ENCODE peak calls at places on chromosomes 5 and 9, in ten cellular contexts. N, U, R, E, Y, Z, J, G, T and D are unnamed samples.

GRCh38 chr9:108108802-108109448 is 619.4 kb upstream of the KLF4 start:
- DNase-seq in N (no peak), U (no peak), R (no peak), E (peak; percentile 76), Y (no peak), Z (no peak), J (no peak), G (no peak), T (no peak), D (peak; percentile 38)

GRCh38 chr9:26033346-26033745 is 355.1 kb upstream of the TUSC1 start:
- DNase-seq in N (no peak), U (no peak), R (no peak), E (peak; percentile 57), Y (no peak), Z (no peak), J (no peak), G (no peak), T (no peak), D (no peak)

GRCh38 chr9:78004478-78005229 is 27.0 kb downstream of the GNAQ start:
- DNase-seq in N (no peak), U (no peak), R (no peak), E (no peak), Y (no peak), Z (no peak), J (no peak), G (no peak), T (no peak), D (peak; percentile 74)

GRCh38 chr5:16935271-16936149 is 578 bp downstream of the MYO10 start:
- DNase-seq in N (peak; percentile 59), U (peak; percentile 90), R (peak; percentile 49), E (peak; percentile 47), Y (peak; percentile 69), Z (peak; percentile 39), J (peak; percentile 63), G (peak; percentile 81), T (no peak), D (peak; percentile 64)

GRCh38 chr5:101062902-101063301 is 159.8 kb upstream of the ST8SIA4 start:
- DNase-seq in N (no peak), U (no peak), R (no peak), E (no peak), Y (no peak), Z (no peak), J (no peak), G (no peak), T (no peak), D (no peak)

GRCh38 chr5:177430146-177430951 is 3.9 kb downstream of the GRK6 start:
- DNase-seq in N (no peak), U (peak; percentile 47), R (peak; percentile 66), E (no peak), Y (peak; percentile 49), Z (no peak), J (no peak), G (no peak), T (no peak), D (no peak)

GRCh38 chr9:107693620-107694326 is 204.2 kb upstream of the KLF4 start:
- DNase-seq in N (no peak), U (peak; percentile 47), R (no peak), E (peak; percentile 85), Y (no peak), Z (no peak), J (no peak), G (no peak), T (no peak), D (no peak)

GRCh38 chr5:83839788-83840187 is 119.1 kb upstream of the HAPLN1 start:
- DNase-seq in N (no peak), U (no peak), R (no peak), E (no peak), Y (no peak), Z (no peak), J (no peak), G (no peak), T (no peak), D (no peak)

GRCh38 chr9:76162751-76163500 is 231.3 kb downstream of the RFK start:
- DNase-seq in N (no peak), U (no peak), R (no peak), E (peak; percentile 86), Y (peak; percentile 45), Z (no peak), J (peak; percentile 8), G (no peak), T (no peak), D (no peak)

GRCh38 chr5:5271606-5272321 is 131.6 kb downstream of the ADAMTS16 start:
- DNase-seq in N (no peak), U (peak; percentile 55), R (no peak), E (peak; percentile 91), Y (no peak), Z (no peak), J (no peak), G (no peak), T (peak; percentile 9), D (no peak)

GRCh38 chr5:16061163-16061562 is 118.4 kb downstream of the MARCHF11 start:
- DNase-seq in N (no peak), U (no peak), R (no peak), E (no peak), Y (no peak), Z (no peak), J (no peak), G (no peak), T (peak; percentile 24), D (no peak)

DNA sequence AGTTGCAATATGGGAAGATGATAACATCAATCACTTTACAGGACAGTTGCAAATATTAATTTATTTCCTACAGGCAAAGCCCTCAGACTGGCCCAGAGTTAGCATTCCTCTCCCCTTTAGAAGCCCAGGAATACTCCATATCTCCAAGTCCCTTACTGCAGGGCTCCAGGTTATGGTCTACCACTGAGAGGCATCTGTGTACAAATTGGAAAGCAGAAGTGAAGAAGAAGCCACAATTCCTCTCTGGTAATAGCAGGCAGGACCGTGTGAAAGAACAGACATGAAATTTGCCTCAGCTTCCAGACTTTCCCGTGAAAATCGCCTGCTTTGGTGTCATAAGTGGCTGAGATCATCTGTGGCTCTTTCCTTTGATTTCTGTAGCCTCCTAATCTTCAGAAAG is 289.6 kb downstream of the GLIS3 start:
- DNase-seq in N (no peak), U (no peak), R (no peak), E (no peak), Y (no peak), Z (no peak), J (no peak), G (no peak), T (no peak), D (no peak)
- H3K4me1 ChIP-seq in N (no peaks in the 10 kb centered on the region), U (no peaks in the 10 kb centered on the region), R (no peaks in the 10 kb centered on the region), E (no peaks in the 10 kb centered on the region), Y (no peaks in the 10 kb centered on the region), Z (no peaks in the 10 kb centered on the region), J (no peaks in the 10 kb centered on the region), G (no peaks in the 10 kb centered on the region), T (no peaks in the 10 kb centered on the region), D (no peaks in the 10 kb centered on the region)

GRCh38 chr5:173970878-173971650 is 17.9 kb upstream of the C5orf47 start:
- DNase-seq in N (no peak), U (no peak), R (no peak), E (no peak), Y (no peak), Z (peak; percentile 34), J (no peak), G (no peak), T (no peak), D (no peak)

GRCh38 chr5:173971681-173972080 is 17.3 kb upstream of the C5orf47 start:
- DNase-seq in N (no peak), U (no peak), R (no peak), E (no peak), Y (no peak), Z (no peak), J (no peak), G (no peak), T (no peak), D (no peak)

GRCh38 chr5:173974688-173975239 is 14.2 kb upstream of the C5orf47 start:
- DNase-seq in N (no peak), U (no peak), R (no peak), E (no peak), Y (no peak), Z (no peak), J (no peak), G (no peak), T (no peak), D (peak; percentile 59)

GRCh38 chr5:173972844-173973613 is 15.9 kb upstream of the C5orf47 start:
- DNase-seq in N (peak; percentile 85), U (peak; percentile 54), R (peak; percentile 86), E (peak; percentile 68), Y (peak; percentile 86), Z (peak; percentile 86), J (peak; percentile 87), G (no peak), T (peak; percentile 88), D (peak; percentile 80)

DNA sequence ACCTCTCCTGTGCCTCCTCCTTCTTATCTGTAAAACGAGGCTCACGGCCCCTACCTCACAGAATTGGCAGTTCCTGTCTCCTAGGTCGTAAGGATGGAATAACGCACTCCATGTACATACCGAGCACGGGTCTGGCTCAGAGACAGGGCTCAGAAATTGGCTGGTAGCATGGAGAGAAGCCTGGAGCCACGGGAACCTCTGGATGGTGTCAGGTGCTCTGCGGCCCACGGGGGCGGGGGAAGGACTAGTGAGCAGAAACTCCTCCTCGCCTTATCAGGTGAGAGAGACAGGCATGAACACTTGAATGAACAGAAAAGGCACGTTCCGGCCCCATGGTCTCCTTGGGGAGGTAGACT is 15.4 kb upstream of the C5orf47 start:
- DNase-seq in N (peak; percentile 75), U (peak; percentile 24), R (peak; percentile 31), E (peak; percentile 7), Y (no peak), Z (no peak), J (peak; percentile 65), G (peak; percentile 80), T (peak; percentile 26), D (peak; percentile 40)
- H3K27ac ChIP-seq in N (peak overlapping the region; percentile 74), U (no peak overlapping the region), R (no peak overlapping the region), E (no peak overlapping the region), Y (no peak overlapping the region), Z (peak overlapping the region; percentile 32), J (peak overlapping the region; percentile 28), G (peak overlapping the region; percentile 13), T (no peak overlapping the region), D (no peak overlapping the region)

DNA sequence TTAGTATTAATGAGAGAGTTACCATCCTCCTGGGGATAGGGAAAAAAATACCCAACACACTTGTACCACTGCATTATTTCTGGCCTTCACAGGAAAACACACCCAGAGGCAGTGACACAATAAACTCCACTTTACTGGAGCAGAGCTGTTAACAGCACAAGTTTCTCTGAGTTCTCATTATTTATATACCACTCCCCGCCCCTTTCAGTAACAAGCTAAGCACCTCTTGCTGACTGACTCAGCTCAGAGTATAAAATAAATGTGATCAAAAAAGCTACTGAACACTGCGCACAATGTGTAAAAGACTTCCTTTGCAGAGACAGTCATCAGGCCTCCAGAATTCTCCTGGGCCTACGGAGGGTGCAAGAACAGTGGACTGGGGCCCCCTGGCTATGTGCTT is 21.6 kb downstream of the KLF9 start:
- DNase-seq in N (no peak), U (no peak), R (no peak), E (no peak), Y (no peak), Z (no peak), J (no peak), G (no peak), T (no peak), D (no peak)
- H3K4me1 ChIP-seq in N (peaks cover 32% of the 10 kb centered on the region), U (peaks cover 11% of the 10 kb centered on the region), R (peaks cover 33% of the 10 kb centered on the region), E (peaks cover 3% of the 10 kb centered on the region), Y (peaks cover 12% of the 10 kb centered on the region), Z (peaks cover 32% of the 10 kb centered on the region), J (peaks cover 5% of the 10 kb centered on the region), G (peaks cover 19% of the 10 kb centered on the region), T (peaks cover 7% of the 10 kb centered on the region), D (no peaks in the 10 kb centered on the region)

DNA sequence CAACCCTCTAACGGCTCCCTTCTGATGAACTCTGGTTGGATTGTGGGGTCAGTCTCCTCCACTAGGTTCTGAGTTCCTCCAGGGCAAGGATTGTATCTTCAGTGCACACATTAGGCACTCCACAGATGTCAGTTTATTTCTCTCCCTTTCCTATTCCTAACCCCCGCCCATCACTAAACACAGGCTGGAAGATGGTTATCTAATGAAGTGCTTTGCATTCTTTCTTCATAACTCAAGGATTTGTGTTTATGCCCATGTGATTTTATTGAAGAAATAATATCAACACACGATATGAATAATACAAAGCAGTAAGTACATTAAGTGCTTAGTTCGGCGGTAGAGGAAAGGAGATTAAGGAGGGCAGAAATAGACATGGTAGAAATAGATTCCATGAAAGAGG is 4.4 kb upstream of the CREBRF start:
- DNase-seq in N (no peak), U (no peak), R (no peak), E (peak; percentile 44), Y (no peak), Z (no peak), J (no peak), G (no peak), T (no peak), D (no peak)
- H3K27ac ChIP-seq in N (no peak overlapping the region), U (no peak overlapping the region), R (no peak overlapping the region), E (peak overlapping the region; percentile 23), Y (no peak overlapping the region), Z (no peak overlapping the region), J (no peak overlapping the region), G (no peak overlapping the region), T (no peak overlapping the region), D (no peak overlapping the region)